ENCODE peak calls at places on chromosomes 7 and 10, in five cellular contexts. H is adipocyte, Z is GM23248, E is testis, O is cardiac muscle cell. A is an unnamed sample. For H3K4me1, the result is how much of the 10 kb centered on the place peaks cover.

GRCh38 chr10:71746344-71747037 is 26.8 kb downstream of the VSIR start:
- DNase-seq in H (no peak), O (peak), E (peak), Z (no peak), A (no peak)

GRCh38 chr7:474605-475424 is 44.8 kb downstream of the PDGFA start:
- DNase-seq in H (no peak), E (no peak), O (no peak), Z (no peak), A (no peak)

GRCh38 chr7:36276428-36277246 is 113.0 kb upstream of the ANLN start:
- DNase-seq in E (no peak), Z (no peak), O (no peak), H (no peak), A (no peak)

GRCh38 chr7:388023-388355 is 98.0 kb downstream of the FOXL3 start:
- DNase-seq in H (no peak), O (no peak), E (no peak), Z (no peak), A (no peak)

GRCh38 chr10:9228770-9229169 is 1174.3 kb downstream of the GATA3 start:
- DNase-seq in Z (peak), E (no peak), H (peak), O (no peak), A (no peak)

GRCh38 chr10:128337860-128338378 is 211.7 kb upstream of the MKI67 start:
- DNase-seq in O (no peak), E (no peak), H (no peak), Z (no peak), A (no peak)

GRCh38 chr7:78780560-78780959 is 672.9 kb downstream of the MAGI2 start:
- DNase-seq in Z (no peak), H (no peak), O (no peak), E (no peak), A (peak)

GRCh38 chr10:11684717-11685645 is 57.2 kb upstream of the ECHDC3 start:
- DNase-seq in H (peak), Z (peak), O (peak), E (peak), A (peak)

GRCh38 chr10:68135362-68135761 is 26.1 kb downstream of the MYPN start:
- DNase-seq in Z (peak), E (no peak), H (peak), O (peak), A (no peak)

GRCh38 chr7:105934577-105935185 is 28.4 kb upstream of the CDHR3 start:
- DNase-seq in H (peak), O (peak), E (peak), Z (peak), A (peak)

GRCh38 chr7:133314084-133314483 is 61.2 kb downstream of the EXOC4 start:
- DNase-seq in H (no peak), E (no peak), O (no peak), Z (no peak), A (no peak)

GRCh38 chr10:74824184-74825032 is 2.0 kb upstream of the KAT6B start:
- DNase-seq in Z (peak), E (no peak), O (peak), H (peak), A (no peak)

GRCh38 chr7:142853739-142854504 is 954 bp upstream of the EPHB6 start:
- DNase-seq in H (peak), E (peak), Z (peak), O (peak), A (peak)

GRCh38 chr10:35433851-35434426 is 97.6 kb downstream of the CCNY start:
- DNase-seq in Z (peak), H (peak), E (no peak), O (peak), A (peak)

GRCh38 chr7:157875230-157876179 is 538.7 kb downstream of the DNAJB6 start:
- DNase-seq in Z (peak), H (no peak), O (no peak), E (peak), A (no peak)

GRCh38 chr7:87570178-87570577 is 30.5 kb downstream of the ABCB1 start:
- DNase-seq in O (peak), Z (peak), E (no peak), H (peak), A (no peak)

GRCh38 chr7:156735861-156736260 is 95.3 kb downstream of the RNF32 start:
- DNase-seq in E (no peak), O (no peak), H (no peak), Z (no peak), A (no peak)

GRCh38 chr7:44215531-44215930 is 14.8 kb downstream of the YKT6 start:
- DNase-seq in E (no peak), H (no peak), O (no peak), Z (no peak), A (no peak)

GRCh38 chr10:45470098-45471012 is 96.3 kb downstream of the ALOX5 start:
- DNase-seq in Z (peak), O (peak), E (no peak), H (peak), A (no peak)

GRCh38 chr7:108078156-108078781 is 51.9 kb downstream of the LAMB4 start:
- DNase-seq in O (peak), E (no peak), Z (peak), H (no peak), A (no peak)

GRCh38 chr10:114635101-114635500 is 23.0 kb downstream of the ABLIM1 start:
- DNase-seq in O (peak), H (no peak), Z (no peak), E (no peak), A (no peak)

GRCh38 chr10:103451091-103451801 is 924 bp downstream of the CALHM2 start:
- DNase-seq in E (peak), O (peak), H (peak), Z (peak), A (peak)

GRCh38 chr7:2116903-2117680 is 115.7 kb downstream of the MAD1L1 start:
- DNase-seq in Z (no peak), H (no peak), E (peak), O (peak), A (no peak)

GRCh38 chr10:100631192-100631591 is 95.4 kb downstream of the HIF1AN start:
- DNase-seq in E (no peak), O (no peak), H (no peak), Z (no peak), A (no peak)

GRCh38 chr7:134513169-134513752 is 14.1 kb upstream of the AKR1B10 start:
- DNase-seq in H (peak), E (peak), Z (peak), O (peak), A (peak)

GRCh38 chr7:108002726-108003590 is at the start of gene LAMB1:
- DNase-seq in Z (peak), O (peak), E (peak), H (peak), A (no peak)

GRCh38 chr10:92419740-92420553 is 129.0 kb downstream of the MARCHF5 start:
- DNase-seq in E (peak), O (peak), H (peak), Z (peak), A (no peak)

GRCh38 chr10:122294511-122295422 is 23.7 kb downstream of the BTBD16 start:
- DNase-seq in Z (no peak), O (no peak), H (no peak), E (no peak), A (no peak)

GRCh38 chr10:89217057-89217990 is 10.2 kb upstream of the CH25H start:
- DNase-seq in O (peak), Z (peak), E (peak), H (peak), A (peak)

GRCh38 chr7:128042027-128042426 is 10.8 kb upstream of the LRRC4 start:
- DNase-seq in H (no peak), O (no peak), E (no peak), Z (no peak), A (no peak)

GRCh38 chr7:77550586-77550985 is 13.5 kb downstream of the PTPN12 start:
- DNase-seq in Z (peak), O (peak), H (peak), E (no peak), A (no peak)

GRCh38 chr7:140014123-140014522 is 48.6 kb downstream of the PARP12 start:
- DNase-seq in E (no peak), Z (no peak), H (no peak), O (no peak), A (no peak)

GRCh38 chr10:26555719-26556368 is 117.7 kb downstream of the APBB1IP start:
- DNase-seq in H (peak), E (peak), O (peak), Z (peak), A (no peak)

GRCh38 chr7:141439776-141440175 is 111.4 kb upstream of the AGK start:
- DNase-seq in E (no peak), O (no peak), H (no peak), Z (no peak), A (no peak)

GRCh38 chr7:33982425-33982786 is 77.1 kb downstream of the BMPER start:
- DNase-seq in H (peak), Z (peak), O (peak), E (peak), A (no peak)

GRCh38 chr7:4713183-4713784 is 31.2 kb downstream of the FOXK1 start:
- DNase-seq in H (peak), O (peak), E (no peak), Z (peak), A (no peak)

GRCh38 chr7:20241491-20242261 is 24.5 kb upstream of the MACC1 start:
- DNase-seq in H (peak), O (peak), Z (peak), E (no peak), A (no peak)

GRCh38 chr7:137882261-137882668 is 35.5 kb upstream of the DGKI start:
- DNase-seq in O (peak), Z (peak), H (peak), E (no peak), A (no peak)

GRCh38 chr7:30285067-30285530 is 702 bp downstream of the ZNRF2 start:
- DNase-seq in O (peak), E (peak), H (peak), Z (peak), A (peak)

GRCh38 chr10:79289801-79290200 is 57.5 kb upstream of the PPIF start:
- DNase-seq in O (no peak), E (no peak), Z (no peak), H (no peak), A (no peak)
- H3K4me1 ChIP-seq in O (under half), E (under half), Z (under half), H (under half), A (under half)

DNA sequence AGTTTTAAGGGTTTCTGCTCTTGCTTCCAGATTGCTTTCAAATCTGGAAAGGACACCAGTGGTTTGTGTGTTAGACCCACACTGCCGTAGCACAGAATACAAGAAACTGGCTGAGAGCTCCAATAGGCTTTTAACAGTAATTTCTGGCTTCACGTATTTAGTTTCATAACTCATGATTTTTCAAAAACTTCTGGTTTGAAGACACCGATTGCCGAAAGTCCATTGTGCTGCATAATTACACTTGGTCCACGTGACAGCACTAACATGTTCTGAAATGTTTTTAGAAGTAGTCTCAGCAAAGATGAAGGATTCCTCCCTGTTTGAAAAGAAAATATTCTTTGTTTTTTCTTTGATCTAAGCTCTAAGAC is 3.8 kb downstream of the EGFR start:
- DNase-seq in H (no peak), O (no peak), E (no peak), Z (peak), A (no peak)
- H3K4me1 ChIP-seq in H (half or more), O (under half), E (under half), Z (half or more), A (under half)

GRCh38 chr10:31574566-31574965 is 255.6 kb downstream of the ZEB1 start:
- DNase-seq in Z (no peak), E (no peak), H (no peak), O (no peak), A (no peak)
- H3K4me1 ChIP-seq in Z (under half), E (under half), H (under half), O (under half), A (under half)

DNA sequence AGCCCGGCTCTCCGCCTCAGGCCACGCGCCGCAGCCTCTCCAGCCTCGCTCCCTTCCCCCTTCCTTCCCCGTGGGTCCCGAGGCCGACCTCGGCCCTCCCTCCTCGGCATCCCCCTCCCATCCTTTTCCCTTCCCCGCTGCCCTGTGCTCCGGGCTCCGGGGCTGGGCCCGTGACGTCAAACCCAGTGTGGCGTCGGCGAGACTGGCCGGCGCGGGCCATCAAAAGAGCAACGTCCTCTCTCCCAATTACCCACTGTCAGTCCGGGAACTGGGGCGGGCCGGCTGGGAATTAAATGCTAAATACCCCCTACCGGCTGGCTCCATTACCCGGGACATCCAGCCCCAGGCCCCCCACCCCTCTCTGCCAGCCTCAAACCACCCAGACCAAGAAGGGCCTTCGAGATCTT is 2.6 kb upstream of the GATA3 start:
- DNase-seq in E (no peak), H (no peak), Z (no peak), O (no peak), A (no peak)
- H3K4me1 ChIP-seq in E (under half), H (under half), Z (under half), O (under half), A (under half)

GRCh38 chr10:44195120-44196007 is 189.5 kb downstream of the CXCL12 start:
- DNase-seq in Z (peak), O (peak), H (peak), E (peak), A (no peak)
- H3K4me1 ChIP-seq in Z (under half), O (under half), H (under half), E (under half), A (under half)

GRCh38 chr10:79256264-79256806 is 90.9 kb upstream of the PPIF start:
- DNase-seq in Z (no peak), E (no peak), H (no peak), O (no peak), A (no peak)

GRCh38 chr10:79252450-79252849 is 94.8 kb upstream of the PPIF start:
- DNase-seq in O (no peak), Z (no peak), E (no peak), H (no peak), A (no peak)

GRCh38 chr10:79255007-79255507 is 92.2 kb upstream of the PPIF start:
- DNase-seq in O (no peak), Z (no peak), H (no peak), E (no peak), A (peak)

GRCh38 chr10:79254333-79255006 is 92.8 kb upstream of the PPIF start:
- DNase-seq in H (no peak), Z (no peak), O (no peak), E (no peak), A (peak)

DNA sequence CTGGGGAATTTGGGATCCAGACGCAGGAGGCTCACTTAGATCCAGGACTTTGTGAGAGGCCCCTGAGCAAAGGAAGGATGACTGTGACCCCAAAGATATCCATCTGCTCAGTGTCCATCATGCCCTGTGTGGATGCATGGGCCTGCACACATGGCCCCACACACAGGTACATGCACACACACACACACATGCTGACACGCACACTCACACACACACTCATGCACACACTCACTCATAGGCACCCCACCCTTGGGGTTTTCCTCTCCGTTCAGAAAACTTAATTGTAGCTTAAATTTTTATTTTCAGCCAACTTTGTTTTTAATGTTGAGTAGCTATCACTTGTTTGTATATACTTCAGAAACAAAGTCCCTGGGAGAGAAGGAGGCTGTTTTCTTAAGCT is 93.6 kb upstream of the PPIF start:
- DNase-seq in E (no peak), H (no peak), Z (no peak), O (no peak), A (no peak)
- H3K4me1 ChIP-seq in E (under half), H (under half), Z (under half), O (under half), A (half or more)